ENCODE peak calls at places on chromosomes 7 and 10, in four cellular contexts. H is fibroblast of mammary gland, N is fibroblast of pulmonary artery, R is dorsolateral prefrontal cortex. E is an unnamed sample.

GRCh38 chr10:51783907-51784306 is 84.5 kb upstream of the CSTF2T start:
- DNase-seq in H (no peak), N (no peak), R (no peak), E (no peak)

GRCh38 chr10:131737543-131738395 is 163.0 kb upstream of the PPP2R2D start:
- DNase-seq in H (no peak), N (no peak), R (no peak), E (no peak)

GRCh38 chr10:69180525-69181204 is 631 bp downstream of the SUPV3L1 start:
- DNase-seq in H (peak), N (peak), R (no peak), E (no peak)

GRCh38 chr7:102030696-102031095 is 213.3 kb downstream of the CUX1 start:
- DNase-seq in H (no peak), N (no peak), R (peak), E (peak)

GRCh38 chr10:119871881-119872609 is 598 bp downstream of the MCMBP start:
- DNase-seq in H (peak), N (peak), R (no peak), E (peak)

GRCh38 chr10:33271969-33272583 is 62.4 kb downstream of the NRP1 start:
- DNase-seq in H (no peak), N (no peak), R (no peak), E (no peak)

GRCh38 chr10:75532253-75532924 is 101.0 kb downstream of the LRMDA start:
- DNase-seq in H (peak), N (peak), R (no peak), E (no peak)

GRCh38 chr10:73529089-73529832 is 33.4 kb upstream of the PPP3CB start:
- DNase-seq in H (peak), N (peak), R (no peak), E (peak)

GRCh38 chr10:91378061-91378460 is 32.1 kb upstream of the HECTD2 start:
- DNase-seq in H (no peak), N (peak), R (no peak), E (no peak)

GRCh38 chr7:43771128-43771527 is 12.6 kb downstream of the BLVRA start:
- DNase-seq in H (no peak), N (no peak), R (no peak), E (no peak)

GRCh38 chr7:1950623-1951523 is 280.8 kb downstream of the ELFN1 start:
- DNase-seq in H (peak), N (peak), R (peak), E (no peak)

GRCh38 chr7:7911339-7911738 is 57.3 kb upstream of the GLCCI1 start:
- DNase-seq in H (peak), N (peak), R (no peak), E (no peak)

GRCh38 chr10:122325235-122325634 is 49.3 kb upstream of the PLEKHA1 start:
- DNase-seq in H (no peak), N (no peak), R (no peak), E (no peak)

GRCh38 chr7:144256112-144256511 is 8.5 kb downstream of the OR2A7 start:
- DNase-seq in H (peak), N (peak), R (no peak), E (no peak)

DNA sequence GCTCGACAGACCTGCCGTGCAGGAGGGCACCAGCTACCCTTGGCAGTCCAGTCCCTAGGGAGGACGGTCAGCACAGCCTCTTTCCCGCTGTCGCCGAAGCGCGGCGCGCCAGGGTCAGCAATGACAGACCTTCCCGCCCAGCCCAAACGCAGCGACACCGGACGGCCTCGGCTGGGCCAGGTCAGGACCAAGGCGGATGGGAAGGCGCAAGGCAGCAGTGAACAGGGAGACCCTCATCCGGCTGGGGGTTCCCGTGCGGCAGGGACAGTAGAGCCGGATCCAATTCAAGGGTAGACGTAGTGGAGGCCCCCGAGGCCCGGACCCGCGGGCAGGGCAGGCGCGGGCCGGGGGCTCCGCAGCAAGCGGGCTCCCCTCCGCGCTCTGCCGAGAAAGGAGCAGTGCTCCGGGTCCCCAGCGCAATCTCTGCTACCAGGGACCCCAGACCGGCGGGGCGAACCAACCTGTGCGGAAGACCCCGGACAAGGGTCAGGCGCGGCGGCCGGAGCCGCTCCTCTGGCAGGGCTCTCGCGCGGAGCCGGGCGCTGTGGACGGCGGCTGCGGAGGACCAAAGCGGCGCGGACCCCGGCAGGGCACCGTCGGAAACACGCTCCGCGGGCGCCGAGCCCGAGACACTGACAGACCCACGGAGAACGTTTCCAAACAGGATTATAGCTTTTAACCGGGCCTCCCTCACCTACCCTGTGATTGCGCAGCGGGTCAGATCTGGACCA is at the start of gene SEC31B:
- DNase-seq in H (no peak), N (no peak), R (peak), E (no peak)
- H3K4me3 ChIP-seq in H (peak), N (peak), R (peak), E (no peak)

GRCh38 chr7:47525066-47525623 is 56.8 kb downstream of the TNS3 start:
- DNase-seq in H (no peak), N (no peak), R (no peak), E (no peak)

GRCh38 chr7:47520408-47520807 is 61.5 kb downstream of the TNS3 start:
- DNase-seq in H (peak), N (peak), R (no peak), E (no peak)

GRCh38 chr7:47521041-47521795 is 60.7 kb downstream of the TNS3 start:
- DNase-seq in H (no peak), N (no peak), R (no peak), E (no peak)

GRCh38 chr7:47521816-47522561 is 59.9 kb downstream of the TNS3 start:
- DNase-seq in H (no peak), N (no peak), R (no peak), E (no peak)

GRCh38 chr7:47523401-47523800 is 58.5 kb downstream of the TNS3 start:
- DNase-seq in H (no peak), N (no peak), R (no peak), E (no peak)
- H3K4me3 ChIP-seq in H (no peak), N (no peak), R (no peak), E (no peak)

GRCh38 chr7:139797607-139798006 is 19.8 kb upstream of the HIPK2 start:
- DNase-seq in H (no peak), N (no peak), R (no peak), E (no peak)
- H3K4me3 ChIP-seq in H (no peak), N (no peak), R (no peak), E (no peak)

GRCh38 chr10:11328264-11329054 is 283.0 kb downstream of the USP6NL start:
- DNase-seq in H (no peak), N (no peak), R (no peak), E (no peak)
- H3K4me3 ChIP-seq in H (no peak), N (no peak), R (no peak), E (no peak)

GRCh38 chr7:155387066-155387620 is 70.8 kb upstream of the EN2 start:
- DNase-seq in H (no peak), N (no peak), R (no peak), E (no peak)
- H3K4me3 ChIP-seq in H (no peak), N (no peak), R (no peak), E (no peak)

DNA sequence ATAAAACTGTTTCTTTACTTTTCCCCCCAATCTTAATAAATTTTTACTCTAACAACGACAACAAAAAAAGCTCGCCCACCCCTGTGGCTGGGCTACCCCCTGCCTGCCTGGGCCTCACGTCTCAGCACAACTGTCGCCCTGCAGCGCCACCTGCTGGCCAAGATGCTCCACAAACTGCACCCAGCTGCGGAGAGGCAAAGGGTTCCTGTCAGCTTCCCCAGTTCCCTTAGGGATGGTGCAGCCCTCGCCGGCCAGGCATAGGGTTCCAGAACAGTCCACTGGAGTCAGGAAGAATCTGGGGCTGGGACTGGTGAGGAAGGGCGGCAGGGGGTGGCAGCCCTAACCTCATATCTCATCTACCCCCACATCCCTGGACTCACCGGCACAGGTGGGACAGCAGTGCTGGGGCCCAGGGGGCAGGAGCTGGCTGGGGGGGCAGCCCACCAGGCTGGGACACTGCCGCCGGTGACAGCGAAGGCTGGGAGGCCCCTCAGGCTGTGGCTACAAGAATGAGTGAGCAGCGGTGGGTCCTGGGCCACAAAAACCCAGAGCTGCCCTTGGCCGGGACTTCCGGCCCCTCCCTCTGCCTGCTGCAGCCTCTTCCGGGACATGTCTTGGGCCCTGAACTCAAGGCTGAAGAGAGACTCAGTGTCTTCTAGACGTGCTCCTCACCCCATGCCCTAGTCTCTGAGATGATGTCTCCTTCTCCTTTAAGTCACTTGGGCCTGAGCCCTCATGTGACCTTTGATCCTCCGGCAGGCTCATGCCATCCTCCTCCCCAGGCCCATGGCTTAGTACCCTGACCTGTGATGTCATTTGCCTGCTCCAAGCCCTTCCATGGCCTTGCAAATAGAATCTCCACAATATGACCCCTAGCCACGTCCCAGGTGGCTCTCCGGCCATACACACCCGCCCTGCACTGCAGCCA is 21.2 kb downstream of the ATP6V1F start:
- DNase-seq in H (peak), N (peak), R (peak), E (peak)
- H3K4me3 ChIP-seq in H (no peak), N (no peak), R (no peak), E (peak)

DNA sequence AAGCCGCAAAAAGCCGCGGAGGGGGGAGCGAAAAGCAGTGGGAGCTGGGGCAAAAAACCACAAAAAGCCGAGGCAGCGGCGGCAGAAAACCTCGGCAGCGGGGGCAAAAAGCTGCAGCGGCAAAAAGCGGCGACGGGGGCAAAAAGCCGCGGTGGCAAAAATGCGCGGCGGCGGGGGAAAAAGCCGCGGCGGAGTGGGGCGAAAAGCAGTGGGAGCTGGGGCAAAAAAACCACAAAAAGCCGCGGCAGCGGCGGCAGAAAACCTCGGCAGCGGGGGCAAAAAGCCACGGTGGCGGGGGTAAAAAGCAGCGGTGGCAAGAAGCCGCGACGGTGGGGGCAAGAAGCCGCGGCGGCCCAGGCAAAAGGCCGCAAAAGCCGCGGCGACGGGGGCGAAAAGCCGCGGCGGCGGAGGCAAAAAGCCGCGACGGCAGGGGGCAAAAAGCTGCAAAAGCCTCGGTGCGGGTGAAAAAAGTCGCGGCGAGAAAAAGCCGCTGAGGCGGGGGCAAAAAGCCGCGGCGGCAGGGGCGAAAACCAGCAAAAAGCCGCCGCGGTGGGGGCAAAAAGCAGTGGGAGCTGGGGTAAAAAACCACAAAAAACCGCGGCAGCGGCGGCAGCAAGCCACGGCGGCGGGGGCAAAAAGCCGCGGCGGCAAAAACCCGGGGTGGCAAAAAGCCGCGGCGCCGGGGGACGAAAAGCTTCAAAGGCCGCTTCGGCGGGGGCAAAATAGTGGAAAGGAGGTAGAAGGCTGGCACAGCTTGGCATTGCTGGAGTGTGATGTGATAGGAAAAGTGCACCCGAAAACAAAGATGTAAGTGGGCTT is 135.9 kb downstream of the ZNF92 start:
- DNase-seq in H (no peak), N (no peak), R (no peak), E (peak)
- H3K4me3 ChIP-seq in H (no peak), N (peak), R (peak), E (peak)

GRCh38 chr7:55092186-55092976 is 73.6 kb downstream of the EGFR start:
- DNase-seq in H (no peak), N (no peak), R (no peak), E (no peak)

GRCh38 chr7:55095672-55096071 is 76.9 kb downstream of the EGFR start:
- DNase-seq in H (no peak), N (no peak), R (no peak), E (no peak)

GRCh38 chr7:55094122-55094690 is 75.4 kb downstream of the EGFR start:
- DNase-seq in H (no peak), N (no peak), R (no peak), E (no peak)

GRCh38 chr7:55096318-55096717 is 77.5 kb downstream of the EGFR start:
- DNase-seq in H (no peak), N (no peak), R (no peak), E (no peak)

GRCh38 chr7:55093674-55094073 is 74.9 kb downstream of the EGFR start:
- DNase-seq in H (no peak), N (no peak), R (no peak), E (no peak)
- H3K4me3 ChIP-seq in H (no peak), N (no peak), R (no peak), E (no peak)